ENCODE peak calls at places on chromosomes 1 and 21, in four cellular contexts. J is fibroblast of lung, F is BE2C, Y is heart left ventricle. P is an unnamed sample. For H3K36me3, the result is how much of the 10 kb centered on the place peaks cover.

GRCh38 chr1:185533596-185533995 is 200.6 kb upstream of the HMCN1 start:
- DNase-seq in J (no peak), F (no peak), Y (no peak), P (no peak)

GRCh38 chr21:41258617-41259016 is 58.0 kb upstream of the FAM3B start:
- DNase-seq in J (no peak), F (no peak), Y (no peak), P (no peak)

GRCh38 chr1:28602536-28603439 is 10.7 kb downstream of the RAB42 start:
- DNase-seq in J (peak), F (peak), Y (no peak), P (peak)

GRCh38 chr1:8847990-8848389 is 30.5 kb downstream of the ENO1 start:
- DNase-seq in J (no peak), F (no peak), Y (no peak), P (no peak)

GRCh38 chr1:104787866-104788510 is 1038.3 kb downstream of the AMY1C start:
- DNase-seq in J (no peak), F (no peak), Y (peak), P (no peak)

GRCh38 chr1:15736035-15736665 is at the start of gene SLC25A34:
- DNase-seq in J (no peak), F (peak), Y (peak), P (peak)

GRCh38 chr1:117003253-117003875 is 1.8 kb downstream of the CD101 start:
- DNase-seq in J (no peak), F (no peak), Y (no peak), P (no peak)

GRCh38 chr1:19339199-19339861 is 27.2 kb downstream of the SLC66A1 start:
- DNase-seq in J (no peak), F (no peak), Y (no peak), P (peak)

GRCh38 chr1:5833911-5834310 is 158.3 kb downstream of the NPHP4 start:
- DNase-seq in J (no peak), F (no peak), Y (no peak), P (no peak)

GRCh38 chr1:2564006-2564814 is 8.0 kb downstream of the TNFRSF14 start:
- DNase-seq in J (no peak), F (no peak), Y (no peak), P (no peak)

GRCh38 chr1:56811331-56811730 is 7.9 kb downstream of the FYB2 start:
- DNase-seq in J (no peak), F (no peak), Y (no peak), P (peak)

GRCh38 chr1:23387494-23387893 is 17.9 kb upstream of the ZNF436 start:
- DNase-seq in J (no peak), F (no peak), Y (no peak), P (no peak)

GRCh38 chr1:53031732-53032131 is 30.3 kb upstream of the PODN start:
- DNase-seq in J (no peak), F (no peak), Y (no peak), P (no peak)

GRCh38 chr21:30620080-30620479 is 347 bp upstream of the KRTAP20-4 start:
- DNase-seq in J (no peak), F (no peak), Y (no peak), P (no peak)

GRCh38 chr21:25323356-25323949 is 283.8 kb downstream of the MRPL39 start:
- DNase-seq in J (no peak), F (peak), Y (no peak), P (no peak)

GRCh38 chr1:20322825-20323612 is 32.3 kb downstream of the VWA5B1 start:
- DNase-seq in J (peak), F (no peak), Y (no peak), P (no peak)

GRCh38 chr1:214513394-214513793 is 38.0 kb downstream of the PTPN14 start:
- DNase-seq in J (peak), F (no peak), Y (no peak), P (no peak)

GRCh38 chr1:197614916-197615692 is 160.2 kb downstream of the DENND1B start:
- DNase-seq in J (peak), F (peak), Y (no peak), P (peak)

GRCh38 chr1:51736702-51737101 is 119.8 kb downstream of the OSBPL9 start:
- DNase-seq in J (peak), F (no peak), Y (no peak), P (no peak)

GRCh38 chr1:9069324-9070100 is at the start of gene SLC2A5:
- DNase-seq in J (peak), F (no peak), Y (no peak), P (no peak)

GRCh38 chr1:54253480-54253879 is 53.5 kb downstream of the MRPL37 start:
- DNase-seq in J (peak), F (no peak), Y (no peak), P (no peak)

GRCh38 chr1:201299968-201300367 is 16.7 kb downstream of the PKP1 start:
- DNase-seq in J (peak), F (no peak), Y (peak), P (no peak)

GRCh38 chr1:211734791-211735190 is 59.4 kb upstream of the NEK2 start:
- DNase-seq in J (no peak), F (peak), Y (no peak), P (no peak)

GRCh38 chr1:245688536-245689453 is 534.0 kb downstream of the KIF26B start:
- DNase-seq in J (no peak), F (no peak), Y (no peak), P (no peak)

GRCh38 chr1:190747643-190748186 is 270.1 kb upstream of the BRINP3 start:
- DNase-seq in J (peak), F (no peak), Y (no peak), P (no peak)

GRCh38 chr1:41102208-41102607 is 80.7 kb upstream of the SLFNL1 start:
- DNase-seq in J (peak), F (peak), Y (peak), P (no peak)

GRCh38 chr1:156238248-156238647 is 3.7 kb upstream of the BGLAP start:
- DNase-seq in J (no peak), F (no peak), Y (no peak), P (no peak)

GRCh38 chr1:32151319-32151787 is 28.1 kb upstream of the TXLNA start:
- DNase-seq in J (peak), F (no peak), Y (no peak), P (no peak)

GRCh38 chr1:9280015-9280860 is 12.5 kb upstream of the SPSB1 start:
- DNase-seq in J (peak), F (peak), Y (peak), P (peak)

GRCh38 chr1:99590578-99591209 is 55.2 kb upstream of the PALMD start:
- DNase-seq in J (peak), F (peak), Y (no peak), P (no peak)

GRCh38 chr1:16391408-16391807 is 24.4 kb downstream of the SZRD1 start:
- DNase-seq in J (no peak), F (no peak), Y (no peak), P (no peak)

GRCh38 chr1:59375321-59376220 is 78.7 kb downstream of the FGGY start:
- DNase-seq in J (peak), F (no peak), Y (no peak), P (no peak)

DNA sequence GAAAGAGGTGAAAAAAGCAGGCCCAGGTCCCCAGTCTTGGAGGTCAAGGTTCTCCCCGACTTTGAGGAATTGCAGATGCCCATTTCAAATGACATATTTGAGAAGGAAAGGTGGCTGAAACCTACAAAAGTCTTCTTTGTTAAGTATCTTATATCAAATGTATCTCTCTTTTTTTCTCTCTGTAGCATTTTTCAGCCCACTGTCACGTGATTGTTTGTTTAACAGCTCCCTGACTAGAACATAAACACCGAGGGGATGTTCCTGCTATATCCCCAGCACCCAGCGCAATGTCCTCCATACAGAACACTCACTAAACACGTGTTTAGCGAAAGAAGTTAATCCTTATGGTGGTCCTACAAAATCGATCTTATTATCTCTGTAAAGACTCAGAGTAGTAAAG is 27.6 kb downstream of the BEND5 start:
- DNase-seq in J (no peak), F (no peak), Y (no peak), P (no peak)
- H3K36me3 ChIP-seq in J (under half), F (under half), Y (under half), P (under half)

DNA sequence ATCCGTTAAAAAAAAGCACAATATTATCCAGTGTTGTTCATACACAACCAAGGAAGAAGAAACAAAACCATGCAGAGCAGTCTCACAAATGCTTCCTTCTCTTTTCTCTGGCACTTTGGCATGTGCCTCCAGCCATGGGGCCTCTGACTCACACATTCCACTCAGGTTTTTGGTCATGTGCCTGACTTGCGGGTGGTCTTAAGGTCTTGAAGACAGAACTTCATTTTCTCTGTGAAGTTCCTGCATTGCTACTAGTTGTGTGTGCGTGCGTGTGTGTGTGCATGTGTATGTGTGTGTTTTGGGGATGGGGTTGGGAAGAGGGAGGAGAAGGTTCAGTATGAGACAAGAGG is 276.3 kb downstream of the RPS6KC1 start:
- DNase-seq in J (peak), F (no peak), Y (no peak), P (no peak)
- TF ChIP-seq CTCF in J (no peak), F (no peak), Y (no peak), P (no peak)

GRCh38 chr1:204545202-204545601 is 29.0 kb downstream of the MDM4 start:
- DNase-seq in J (peak), F (no peak), Y (no peak), P (no peak)
- H3K36me3 ChIP-seq in J (under half), F (half or more), Y (half or more), P (half or more)

DNA sequence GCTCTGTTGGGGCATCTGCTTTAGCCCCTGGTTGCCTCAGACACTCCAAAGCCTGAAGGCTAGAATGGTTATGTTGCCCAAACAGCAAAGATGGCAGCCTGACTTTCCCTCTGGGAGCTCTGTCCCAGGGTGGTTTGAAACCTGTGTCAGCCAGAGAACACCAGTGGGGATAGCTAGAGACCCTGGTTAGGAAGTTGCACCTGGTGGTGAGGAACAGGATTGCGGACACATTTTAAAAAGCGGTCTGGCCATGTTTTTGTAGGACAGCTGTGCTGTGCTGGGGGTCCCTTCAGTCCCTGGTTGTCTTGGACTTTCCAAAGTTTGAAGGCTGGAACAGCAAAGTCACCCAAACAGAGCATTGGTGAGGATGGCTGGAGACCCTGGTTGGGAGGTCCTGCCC is 87.8 kb downstream of the DNM3 start:
- DNase-seq in J (no peak), F (no peak), Y (no peak), P (no peak)
- TF ChIP-seq CTCF in J (no peak), F (peak), Y (no peak), P (peak)

GRCh38 chr1:12073796-12074195 is 10.7 kb downstream of the TNFRSF8 start:
- DNase-seq in J (no peak), F (no peak), Y (no peak), P (no peak)
- H3K36me3 ChIP-seq in J (under half), F (under half), Y (under half), P (under half)